ENCODE peak calls at places on chromosomes 2 and 18, in nine cellular contexts. F, B, P, C, X, U, S, M and N are unnamed samples.

GRCh38 chr2:136206613-136207012 is 88.7 kb upstream of the CXCR4 start:
- DNase-seq in F (peak; percentile 80), B (peak; percentile 21), P (no peak), C (no peak), X (no peak), U (no peak), S (peak; percentile 91), M (no peak), N (no peak)

GRCh38 chr2:240224676-240225075 is 84.2 kb upstream of the OTOS start:
- DNase-seq in F (no peak), B (no peak), P (no peak), C (no peak), X (no peak), U (no peak), S (no peak), M (no peak), N (no peak)

GRCh38 chr2:234771985-234772774 is 179.6 kb upstream of the SH3BP4 start:
- DNase-seq in F (peak; percentile 67), B (no peak), P (no peak), C (no peak), X (no peak), U (no peak), S (no peak), M (no peak), N (no peak)

GRCh38 chr2:64288321-64288931 is 144.2 kb upstream of the PELI1 start:
- DNase-seq in F (no peak), B (no peak), P (no peak), C (no peak), X (no peak), U (no peak), S (no peak), M (no peak), N (no peak)

GRCh38 chr2:169131587-169132512 is 62.5 kb downstream of the DHRS9 start:
- DNase-seq in F (peak; percentile 49), B (no peak), P (no peak), C (no peak), X (no peak), U (no peak), S (no peak), M (peak; percentile 55), N (no peak)

GRCh38 chr2:15043336-15044058 is 411.0 kb downstream of the LRATD1 start:
- DNase-seq in F (peak; percentile 3), B (no peak), P (no peak), C (no peak), X (no peak), U (no peak), S (no peak), M (no peak), N (no peak)

GRCh38 chr2:237479747-237480146 is 7.3 kb upstream of the MLPH start:
- DNase-seq in F (no peak), B (no peak), P (peak; percentile 40), C (no peak), X (no peak), U (no peak), S (no peak), M (no peak), N (peak; percentile 57)

GRCh38 chr18:63202814-63203213 is 116.8 kb downstream of the BCL2 start:
- DNase-seq in F (no peak), B (no peak), P (no peak), C (no peak), X (no peak), U (no peak), S (no peak), M (no peak), N (no peak)

GRCh38 chr2:20469595-20469994 is 22.7 kb downstream of the RHOB start:
- DNase-seq in F (no peak), B (no peak), P (no peak), C (no peak), X (no peak), U (no peak), S (no peak), M (no peak), N (no peak)

GRCh38 chr2:196823750-196824149 is 14.6 kb upstream of the C2orf66 start:
- DNase-seq in F (no peak), B (no peak), P (no peak), C (no peak), X (no peak), U (no peak), S (no peak), M (peak; percentile 45), N (no peak)